ENCODE peak calls at places on chromosomes 16 and 17, in eight cellular contexts. F is T-helper 22 cell; U is NCI-H774; I is smooth muscle cell of the brain vasculature; H is neuronal stem cell; L is activated T-cell treated with anti-CD3 and anti-CD28 coated beads, Interleukin-2, amount 50 U/mL, for 72 hours; R is WTC11; A is RCC 7860. T is an unnamed sample.

GRCh38 chr16:28924399-28924761 is 658 bp downstream of the RABEP2 start:
- DNase-seq in U (no peak), R (no peak), A (no peak), I (no peak), L (no peak), F (no peak), H (no peak), T (no peak)

GRCh38 chr16:29744541-29745101 is 1.2 kb downstream of the C16orf54 start:
- DNase-seq in L (peak; percentile 4), H (no peak), R (no peak), A (no peak), U (no peak), I (no peak), F (no peak), T (no peak)

GRCh38 chr16:66830422-66831404 is at the start of gene NAE1:
- DNase-seq in H (peak; percentile 91), A (peak; percentile 72), F (peak; percentile 74), R (peak; percentile 90), I (peak; percentile 76), U (peak; percentile 56), L (peak; percentile 90), T (peak; percentile 95)

GRCh38 chr16:50169555-50170096 is 16.5 kb downstream of the TENT4B start:
- DNase-seq in F (no peak), A (peak; percentile 21), L (no peak), U (no peak), H (no peak), I (no peak), R (no peak), T (no peak)

GRCh38 chr17:19460695-19461094 is 49.7 kb downstream of the RNF112 start:
- DNase-seq in I (no peak), U (no peak), F (no peak), L (no peak), H (no peak), R (no peak), A (no peak), T (no peak)

GRCh38 chr16:68090109-68090508 is 4.9 kb downstream of the NFATC3 start:
- DNase-seq in L (no peak), U (no peak), F (no peak), I (no peak), A (no peak), H (no peak), R (no peak), T (no peak)

GRCh38 chr16:9050102-9050830 is 41.2 kb upstream of the HAPSTR1 start:
- DNase-seq in F (no peak), H (no peak), R (peak; percentile 84), L (peak; percentile 13), U (no peak), A (no peak), I (no peak), T (no peak)

GRCh38 chr17:81244358-81245023 is 5.4 kb downstream of the NDUFAF8 start:
- DNase-seq in L (no peak), U (no peak), R (no peak), I (no peak), F (no peak), A (no peak), H (no peak), T (no peak)

GRCh38 chr16:66927012-66927436 is 1.7 kb upstream of the RRAD start:
- DNase-seq in I (peak; percentile 26), F (no peak), U (no peak), L (no peak), H (no peak), R (peak; percentile 24), A (peak; percentile 100), T (no peak)

GRCh38 chr16:881219-882097 is 80.9 kb upstream of the GNG13 start:
- DNase-seq in U (no peak), A (no peak), I (no peak), R (no peak), L (no peak), H (no peak), F (no peak), T (no peak)

GRCh38 chr17:65294184-65294719 is 157.1 kb downstream of the RGS9 start:
- DNase-seq in R (peak; percentile 78), U (peak; percentile 70), A (peak; percentile 51), I (no peak), F (peak; percentile 19), H (peak; percentile 42), L (peak; percentile 54), T (peak; percentile 41)

GRCh38 chr16:25126820-25127232 is 15.3 kb downstream of the LCMT1 start:
- DNase-seq in R (no peak), H (no peak), U (peak; percentile 3), F (no peak), I (peak; percentile 21), A (peak; percentile 76), L (peak; percentile 31), T (no peak)

GRCh38 chr16:24635900-24636610 is 93.4 kb upstream of the TNRC6A start:
- DNase-seq in F (no peak), R (no peak), H (no peak), U (no peak), A (peak; percentile 89), I (peak; percentile 77), L (no peak), T (no peak)

GRCh38 chr17:33366998-33367397 is 73.9 kb upstream of the ASIC2 start:
- DNase-seq in H (no peak), R (no peak), U (no peak), L (no peak), A (no peak), F (no peak), I (no peak), T (no peak)

GRCh38 chr17:82017612-82018151 is 5.0 kb downstream of the CENPX start:
- DNase-seq in U (no peak), F (no peak), H (no peak), R (no peak), L (no peak), I (no peak), A (no peak), T (no peak)